ENCODE peak calls at places on chromosomes 13 and 19, in seven cellular contexts. One of them, this sample, is unnamed.

GRCh38 chr13:43305416-43305815 is 282.0 kb downstream of the DNAJC15 start:
- DNase-seq in mammary epithelial cell: no peak
- DNase-seq in omental fat pad: no peak
- DNase-seq in T-helper 1 cell: no peak
- DNase-seq in astrocyte of the spinal cord: no peak
- DNase-seq in activated CD4-positive, alpha-beta T cell treated with anti-CD3 and anti-CD28 coated beads, Interleukin-2, amount 50 U/mL, for 24 hours: no peak
- DNase-seq in HS-5: no peak
- DNase-seq in this sample: no peak

GRCh38 chr13:98706446-98707110 is 45.9 kb downstream of the SLC15A1 start:
- DNase-seq in mammary epithelial cell: peak; percentile 47
- DNase-seq in omental fat pad: no peak
- DNase-seq in T-helper 1 cell: no peak
- DNase-seq in astrocyte of the spinal cord: no peak
- DNase-seq in activated CD4-positive, alpha-beta T cell treated with anti-CD3 and anti-CD28 coated beads, Interleukin-2, amount 50 U/mL, for 24 hours: no peak
- DNase-seq in HS-5: no peak
- DNase-seq in this sample: no peak

GRCh38 chr19:1111641-1112253 is 8.0 kb downstream of the GPX4 start:
- DNase-seq in mammary epithelial cell: no peak
- DNase-seq in omental fat pad: no peak
- DNase-seq in T-helper 1 cell: no peak
- DNase-seq in astrocyte of the spinal cord: no peak
- DNase-seq in activated CD4-positive, alpha-beta T cell treated with anti-CD3 and anti-CD28 coated beads, Interleukin-2, amount 50 U/mL, for 24 hours: no peak
- DNase-seq in HS-5: no peak
- DNase-seq in this sample: no peak

GRCh38 chr19:42287017-42287825 is 14.7 kb upstream of the PRR19 start:
- DNase-seq in mammary epithelial cell: no peak
- DNase-seq in omental fat pad: no peak
- DNase-seq in T-helper 1 cell: no peak
- DNase-seq in astrocyte of the spinal cord: no peak
- DNase-seq in activated CD4-positive, alpha-beta T cell treated with anti-CD3 and anti-CD28 coated beads, Interleukin-2, amount 50 U/mL, for 24 hours: no peak
- DNase-seq in HS-5: no peak
- DNase-seq in this sample: no peak

GRCh38 chr13:50589139-50589538 is 254.4 kb downstream of the DLEU7 start:
- DNase-seq in mammary epithelial cell: peak; percentile 90
- DNase-seq in omental fat pad: no peak
- DNase-seq in T-helper 1 cell: no peak
- DNase-seq in astrocyte of the spinal cord: peak; percentile 99
- DNase-seq in activated CD4-positive, alpha-beta T cell treated with anti-CD3 and anti-CD28 coated beads, Interleukin-2, amount 50 U/mL, for 24 hours: no peak
- DNase-seq in HS-5: peak; percentile 36
- DNase-seq in this sample: peak; percentile 74

GRCh38 chr13:64755961-64756360 is 2474.2 kb downstream of the PCDH9 start:
- DNase-seq in mammary epithelial cell: no peak
- DNase-seq in omental fat pad: no peak
- DNase-seq in T-helper 1 cell: no peak
- DNase-seq in astrocyte of the spinal cord: no peak
- DNase-seq in activated CD4-positive, alpha-beta T cell treated with anti-CD3 and anti-CD28 coated beads, Interleukin-2, amount 50 U/mL, for 24 hours: no peak
- DNase-seq in HS-5: no peak
- DNase-seq in this sample: no peak

GRCh38 chr19:46226438-46226973 is 3.0 kb upstream of the IGFL1 start:
- DNase-seq in mammary epithelial cell: no peak
- DNase-seq in omental fat pad: no peak
- DNase-seq in T-helper 1 cell: no peak
- DNase-seq in astrocyte of the spinal cord: no peak
- DNase-seq in activated CD4-positive, alpha-beta T cell treated with anti-CD3 and anti-CD28 coated beads, Interleukin-2, amount 50 U/mL, for 24 hours: no peak
- DNase-seq in HS-5: no peak
- DNase-seq in this sample: no peak

GRCh38 chr13:113544071-113544891 is 40.3 kb upstream of the TFDP1 start:
- DNase-seq in mammary epithelial cell: no peak
- DNase-seq in omental fat pad: no peak
- DNase-seq in T-helper 1 cell: no peak
- DNase-seq in astrocyte of the spinal cord: no peak
- DNase-seq in activated CD4-positive, alpha-beta T cell treated with anti-CD3 and anti-CD28 coated beads, Interleukin-2, amount 50 U/mL, for 24 hours: no peak
- DNase-seq in HS-5: no peak
- DNase-seq in this sample: no peak

GRCh38 chr13:100602472-100603142 is 14.0 kb upstream of the GGACT start:
- DNase-seq in mammary epithelial cell: no peak
- DNase-seq in omental fat pad: no peak
- DNase-seq in T-helper 1 cell: no peak
- DNase-seq in astrocyte of the spinal cord: no peak
- DNase-seq in activated CD4-positive, alpha-beta T cell treated with anti-CD3 and anti-CD28 coated beads, Interleukin-2, amount 50 U/mL, for 24 hours: no peak
- DNase-seq in HS-5: no peak
- DNase-seq in this sample: no peak

GRCh38 chr19:3774621-3775373 is 2.8 kb upstream of the RAX2 start:
- DNase-seq in mammary epithelial cell: no peak
- DNase-seq in omental fat pad: no peak
- DNase-seq in T-helper 1 cell: no peak
- DNase-seq in astrocyte of the spinal cord: no peak
- DNase-seq in activated CD4-positive, alpha-beta T cell treated with anti-CD3 and anti-CD28 coated beads, Interleukin-2, amount 50 U/mL, for 24 hours: no peak
- DNase-seq in HS-5: no peak
- DNase-seq in this sample: no peak

GRCh38 chr19:36508325-36508724 is 19.0 kb upstream of the ZNF566 start:
- DNase-seq in mammary epithelial cell: no peak
- DNase-seq in omental fat pad: no peak
- DNase-seq in T-helper 1 cell: no peak
- DNase-seq in astrocyte of the spinal cord: no peak
- DNase-seq in activated CD4-positive, alpha-beta T cell treated with anti-CD3 and anti-CD28 coated beads, Interleukin-2, amount 50 U/mL, for 24 hours: no peak
- DNase-seq in HS-5: no peak
- DNase-seq in this sample: no peak

GRCh38 chr13:48645845-48646244 is 7.9 kb upstream of the CYSLTR2 start:
- DNase-seq in mammary epithelial cell: no peak
- DNase-seq in omental fat pad: no peak
- DNase-seq in T-helper 1 cell: no peak
- DNase-seq in astrocyte of the spinal cord: no peak
- DNase-seq in activated CD4-positive, alpha-beta T cell treated with anti-CD3 and anti-CD28 coated beads, Interleukin-2, amount 50 U/mL, for 24 hours: no peak
- DNase-seq in HS-5: no peak
- DNase-seq in this sample: no peak

This sample was measured in HFF-Myc.